ENCODE peak calls at places on chromosomes 13 and 19, in five cellular contexts. G, F, P, D and L are unnamed samples.

GRCh38 chr13:107838592-107839161 is 376.7 kb downstream of the LIG4 start:
- DNase-seq in P (no peak), F (no peak), D (no peak), G (no peak), L (no peak)

GRCh38 chr13:89827552-89827951 is 1519.9 kb upstream of the MIR17HG start:
- DNase-seq in P (no peak), D (no peak), F (no peak), G (no peak), L (no peak)

GRCh38 chr19:13033819-13034611 is 38.7 kb downstream of the NFIX start:
- DNase-seq in G (peak; percentile 63), P (peak; percentile 82), F (peak; percentile 71), D (peak; percentile 79), L (no peak)

GRCh38 chr19:48310227-48310626 is 15.1 kb upstream of the EMP3 start:
- DNase-seq in P (peak; percentile 60), F (no peak), G (no peak), D (no peak), L (no peak)

GRCh38 chr19:47765522-47766358 is 12.8 kb upstream of the SELENOW start:
- DNase-seq in F (peak; percentile 65), D (peak; percentile 63), G (peak; percentile 68), P (peak; percentile 67), L (no peak)

GRCh38 chr13:92734068-92734467 is 492.5 kb upstream of the GPC6 start:
- DNase-seq in F (no peak), D (no peak), G (no peak), P (no peak), L (no peak)

GRCh38 chr19:34430738-34431625 is 2.8 kb downstream of the UBA2 start:
- DNase-seq in D (no peak), P (no peak), F (peak; percentile 70), G (peak; percentile 57), L (no peak)

GRCh38 chr19:8814176-8814575 is 17.9 kb downstream of the ZNF558 start:
- DNase-seq in F (no peak), G (peak; percentile 41), D (no peak), P (no peak), L (no peak)

GRCh38 chr19:33221641-33222040 is 4.0 kb downstream of the SLC7A10 start:
- DNase-seq in P (no peak), G (no peak), F (no peak), D (no peak), L (no peak)

GRCh38 chr19:46489445-46490272 is 6.0 kb downstream of the PNMA8B start:
- DNase-seq in P (peak; percentile 50), D (peak; percentile 65), G (peak; percentile 29), F (peak; percentile 70), L (no peak)

GRCh38 chr13:31409678-31410356 is 210.0 kb downstream of the B3GLCT start:
- DNase-seq in P (no peak), G (peak; percentile 67), D (no peak), F (peak; percentile 8), L (no peak)

GRCh38 chr13:65453982-65454381 is 1776.2 kb downstream of the PCDH9 start:
- DNase-seq in F (no peak), D (no peak), G (no peak), P (no peak), L (no peak)

GRCh38 chr19:10006335-10006708 is 4.0 kb downstream of the COL5A3 start:
- DNase-seq in G (no peak), P (peak; percentile 68), D (no peak), F (peak; percentile 50), L (no peak)

GRCh38 chr19:49465371-49465770 is 8.6 kb upstream of the FLT3LG start:
- DNase-seq in G (no peak), D (no peak), F (no peak), P (no peak), L (no peak)

GRCh38 chr13:110676511-110677204 is 29.3 kb downstream of the CARS2 start:
- DNase-seq in D (no peak), P (no peak), G (no peak), F (no peak), L (no peak)

GRCh38 chr19:18020212-18021067 is 12.5 kb downstream of the ARRDC2 start:
- DNase-seq in F (peak; percentile 52), P (peak; percentile 86), D (peak; percentile 88), G (no peak), L (no peak)

GRCh38 chr13:32056316-32056715 is 24.7 kb downstream of the FRY start:
- DNase-seq in D (no peak), G (no peak), F (no peak), P (no peak), L (no peak)

GRCh38 chr13:25377244-25377962 is 5.6 kb downstream of the ATP8A2 start:
- DNase-seq in D (no peak), P (no peak), F (no peak), G (peak; percentile 10), L (no peak)

GRCh38 chr19:23305555-23305954 is 55.4 kb upstream of the ZNF724 start:
- DNase-seq in G (no peak), P (no peak), D (no peak), F (no peak), L (no peak)

GRCh38 chr13:49678172-49678914 is 12.9 kb downstream of the EBPL start:
- DNase-seq in P (no peak), D (no peak), G (no peak), F (no peak), L (no peak)

GRCh38 chr19:55474269-55475265 is 1.9 kb upstream of the ZNF628 start:
- DNase-seq in D (no peak), F (peak; percentile 29), P (no peak), G (peak; percentile 69), L (peak; percentile 68)

GRCh38 chr13:86355301-86355700 is 556.1 kb upstream of the SLITRK6 start:
- DNase-seq in P (no peak), G (peak; percentile 35), D (no peak), F (no peak), L (no peak)

GRCh38 chr19:50837300-50837699 is 3.9 kb upstream of the KLK15 start:
- DNase-seq in D (no peak), F (no peak), P (no peak), G (peak; percentile 29), L (peak; percentile 48)

GRCh38 chr19:39345956-39346355 is 3.7 kb downstream of the SAMD4B start:
- DNase-seq in F (no peak), P (no peak), G (no peak), D (no peak), L (no peak)
- TF ChIP-seq CTCF in F (no peak), P (no peak), G (no peak), D (no peak), L (no peak)

DNA sequence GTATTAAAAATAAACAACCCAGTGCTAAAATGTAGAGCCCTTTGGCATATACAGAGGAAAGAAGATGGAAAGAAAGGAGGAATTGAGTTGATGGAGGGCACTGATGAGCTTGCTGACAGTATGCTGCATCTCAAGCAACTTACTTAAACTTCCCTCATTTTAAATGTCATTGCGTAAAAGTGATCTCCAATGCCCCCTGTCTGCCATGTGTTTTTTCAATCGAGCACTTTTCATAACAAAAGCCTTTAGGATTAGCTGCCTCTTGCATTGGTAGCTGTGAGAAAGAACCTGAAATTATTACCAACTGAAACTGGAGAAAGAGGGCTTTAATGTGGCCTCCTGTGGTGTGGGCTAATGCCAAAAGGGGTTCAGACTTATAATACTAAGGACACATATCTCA is 541.6 kb downstream of the SUCLA2 start:
- DNase-seq in F (peak; percentile 60), P (no peak), D (no peak), G (no peak), L (no peak)
- TF ChIP-seq CTCF in F (peak; percentile 55), P (no peak), D (peak; percentile 14), G (no peak), L (peak; percentile 70)

DNA sequence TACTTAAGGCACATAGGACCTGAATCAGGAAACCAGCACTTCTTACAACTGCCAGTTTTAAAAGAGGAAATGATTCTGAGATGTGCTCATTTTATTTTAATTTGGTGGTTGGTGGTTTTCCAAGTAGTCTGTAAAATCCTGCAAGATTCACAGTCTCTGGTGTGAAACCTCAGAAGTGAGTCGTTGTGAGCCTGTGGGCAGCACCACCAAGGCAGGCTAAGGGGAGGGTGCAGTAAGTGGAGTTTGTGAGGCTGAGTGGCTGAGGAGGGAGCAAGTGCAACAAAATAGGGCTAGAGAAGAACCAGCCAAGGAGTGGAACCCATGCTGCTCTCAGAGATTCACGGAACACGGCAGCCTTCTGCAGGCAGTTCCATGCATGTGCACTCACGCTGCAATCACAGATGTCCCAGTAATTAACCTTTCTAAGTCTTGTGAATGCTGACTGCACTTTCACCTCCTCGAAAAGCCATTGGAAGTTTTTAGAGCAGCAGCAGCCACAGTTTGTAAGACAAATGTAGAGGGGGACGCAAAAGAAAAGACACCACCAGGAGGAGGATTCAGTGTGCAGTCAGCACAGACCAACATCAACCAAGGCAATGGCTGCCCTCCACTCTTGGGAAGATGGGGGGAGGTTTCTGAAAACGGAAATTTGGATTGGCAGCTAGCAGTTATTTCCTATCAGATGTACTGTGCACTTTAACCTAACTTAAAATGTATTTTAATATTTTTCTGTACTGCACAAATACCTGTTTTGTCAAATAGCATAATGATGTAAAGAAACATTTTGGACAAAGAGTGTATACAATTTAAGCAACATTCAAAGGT is 44.9 kb downstream of the ESD start:
- DNase-seq in G (no peak), F (no peak), P (no peak), D (no peak), L (no peak)
- TF ChIP-seq CTCF in G (no peak), F (no peak), P (no peak), D (no peak), L (no peak)

GRCh38 chr13:76250211-76250610 is 614.1 kb downstream of the LMO7 start:
- DNase-seq in P (no peak), F (no peak), D (no peak), G (no peak), L (no peak)
- TF ChIP-seq CTCF in P (no peak), F (no peak), D (no peak), G (no peak), L (no peak)

GRCh38 chr13:34420975-34421719 is 520.9 kb upstream of the NBEA start:
- DNase-seq in G (peak; percentile 90), F (no peak), P (no peak), D (no peak), L (no peak)
- TF ChIP-seq CTCF in G (peak; percentile 34), F (peak; percentile 34), P (no peak), D (no peak), L (peak; percentile 60)

GRCh38 chr13:76885203-76886004 is 801 bp downstream of the KCTD12 start:
- DNase-seq in D (peak; percentile 83), G (peak; percentile 80), F (peak; percentile 84), P (peak; percentile 80), L (peak; percentile 90)
- TF ChIP-seq CTCF in D (peak; percentile 42), G (peak; percentile 49), F (peak; percentile 57), P (peak; percentile 41), L (peak; percentile 78)

GRCh38 chr13:62119739-62120700 is 704.4 kb upstream of the PCDH20 start:
- DNase-seq in F (peak; percentile 25), G (peak; percentile 18), P (no peak), D (no peak), L (no peak)
- TF ChIP-seq CTCF in F (peak; percentile 31), G (no peak), P (no peak), D (peak; percentile 18), L (peak; percentile 90)

DNA sequence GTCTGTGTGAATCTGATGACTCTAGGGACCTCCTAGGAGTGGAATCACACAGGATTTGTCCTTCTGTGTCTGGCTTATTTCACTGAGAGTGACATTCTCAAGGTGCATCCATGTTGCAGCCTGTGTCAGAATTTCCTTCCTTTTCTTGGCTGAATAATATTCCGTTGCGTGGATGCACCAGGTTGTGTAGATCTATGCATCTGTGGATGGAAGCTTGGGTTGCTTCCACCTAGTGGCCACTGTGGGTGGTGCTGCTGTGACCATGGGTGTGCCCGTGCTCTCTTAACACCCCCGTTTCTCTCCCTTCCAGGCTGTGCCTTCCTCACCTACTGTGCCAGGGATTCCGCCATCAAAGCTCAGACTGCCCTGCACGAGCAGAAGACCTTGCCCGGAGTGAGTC is 26.2 kb downstream of the CELF5 start:
- DNase-seq in P (no peak), D (no peak), F (peak; percentile 29), G (peak; percentile 24), L (no peak)
- TF ChIP-seq CTCF in P (peak; percentile 14), D (peak; percentile 55), F (peak; percentile 57), G (peak; percentile 60), L (peak; percentile 72)